ENCODE peak calls at places on chromosome 17, in nine cellular contexts. I is iris pigment epithelial cell; W is cardiac septum; P is amygdala; U is D341Med; F is activated CD4-positive, alpha-beta T cell treated with anti-CD3 and anti-CD28 coated beads, Interleukin-2, amount 50 U/mL, for 48 hours; D is NCI-H524; R is ascending aorta; Q is adrenal gland. H is an unnamed sample.

GRCh38 chr17:79836952-79837887 is 2.0 kb downstream of the CBX4 start:
- DNase-seq in Q (peak), P (no peak), W (peak), F (peak), D (no peak), I (peak), R (no peak), U (no peak), H (peak)

GRCh38 chr17:59427425-59427921 is 96.0 kb downstream of the YPEL2 start:
- DNase-seq in I (peak), P (peak), F (peak), U (no peak), R (no peak), Q (peak), D (no peak), W (no peak), H (no peak)

GRCh38 chr17:41456206-41456605 is 11.0 kb downstream of the KRT32 start:
- DNase-seq in P (no peak), F (no peak), R (no peak), W (no peak), D (no peak), Q (no peak), I (no peak), U (no peak), H (no peak)

GRCh38 chr17:49454050-49454449 is 39.4 kb upstream of the PHB1 start:
- DNase-seq in D (no peak), Q (no peak), W (no peak), U (no peak), P (peak), F (no peak), I (no peak), R (no peak), H (no peak)

GRCh38 chr17:17684901-17685774 is 3.9 kb downstream of the RAI1 start:
- DNase-seq in W (no peak), P (no peak), R (no peak), Q (no peak), F (no peak), D (no peak), I (peak), U (no peak), H (no peak)

GRCh38 chr17:79476074-79476473 is 134.8 kb downstream of the RBFOX3 start:
- DNase-seq in D (peak), P (no peak), Q (no peak), F (no peak), R (no peak), W (no peak), I (no peak), U (no peak), H (no peak)

GRCh38 chr17:6696906-6697305 is 16.3 kb downstream of the SLC13A5 start:
- DNase-seq in U (no peak), W (no peak), P (no peak), I (no peak), D (no peak), Q (no peak), R (no peak), F (no peak), H (no peak)

GRCh38 chr17:83080641-83081560 is 1.5 kb downstream of the METRNL start:
- DNase-seq in D (no peak), R (no peak), U (peak), F (peak), W (no peak), P (peak), Q (peak), I (peak), H (peak)

GRCh38 chr17:58278661-58279015 is 2.1 kb downstream of the MPO start:
- DNase-seq in F (no peak), D (no peak), W (no peak), Q (peak), U (peak), I (no peak), R (no peak), P (no peak), H (no peak)

GRCh38 chr17:16977932-16978331 is 6.0 kb upstream of the TNFRSF13B start:
- DNase-seq in R (no peak), I (peak), U (no peak), Q (no peak), F (no peak), D (no peak), P (no peak), W (no peak), H (no peak)

GRCh38 chr17:76275382-76276068 is 10.4 kb downstream of the UBALD2 start:
- DNase-seq in W (no peak), D (no peak), Q (no peak), R (no peak), F (no peak), U (no peak), I (no peak), P (no peak), H (no peak)

GRCh38 chr17:78200451-78200850 is 13.3 kb downstream of the AFMID start:
- DNase-seq in Q (no peak), F (no peak), I (no peak), P (no peak), D (no peak), R (no peak), U (no peak), W (no peak), H (no peak)

GRCh38 chr17:8014558-8014850 is 12.1 kb downstream of the GUCY2D start:
- DNase-seq in P (no peak), D (no peak), I (no peak), U (no peak), Q (no peak), R (no peak), W (no peak), F (no peak), H (no peak)

GRCh38 chr17:82876602-82877391 is 37.0 kb upstream of the ZNF750 start:
- DNase-seq in D (no peak), P (peak), U (peak), R (peak), I (peak), W (peak), F (peak), Q (peak), H (no peak)

GRCh38 chr17:58121925-58122324 is 26.3 kb upstream of the OR4D1 start:
- DNase-seq in I (peak), W (no peak), R (no peak), P (no peak), F (no peak), U (peak), D (peak), Q (peak), H (peak)

GRCh38 chr17:48544356-48545021 is 420 bp downstream of the HOXB2 start:
- DNase-seq in P (no peak), Q (peak), D (no peak), F (peak), R (peak), U (no peak), W (peak), I (peak), H (peak)

GRCh38 chr17:56557682-56558081 is 35.8 kb upstream of the NOG start:
- DNase-seq in R (no peak), D (no peak), U (no peak), W (no peak), F (no peak), I (no peak), Q (no peak), P (no peak), H (no peak)

GRCh38 chr17:82698974-82699442 is 510 bp upstream of the RAB40B start:
- DNase-seq in D (no peak), R (no peak), P (no peak), W (no peak), Q (no peak), F (no peak), I (peak), U (no peak), H (no peak)

GRCh38 chr17:59330314-59330942 is 1.0 kb upstream of the YPEL2 start:
- DNase-seq in Q (peak), I (no peak), W (peak), F (no peak), U (no peak), R (peak), P (no peak), D (no peak), H (no peak)

GRCh38 chr17:77884019-77884418 is 74.5 kb upstream of the TNRC6C start:
- DNase-seq in Q (no peak), U (no peak), D (peak), W (no peak), P (peak), F (no peak), I (no peak), R (no peak), H (no peak)

GRCh38 chr17:6536566-6537065 is 19.7 kb downstream of the PITPNM3 start:
- DNase-seq in D (no peak), W (no peak), R (no peak), I (no peak), U (no peak), F (no peak), Q (no peak), P (no peak), H (no peak)